ENCODE peak calls at places on chromosomes 16 and 17, in seven cellular contexts. C is suprapubic skin, T is uterus, J is cardiac fibroblast, P is adrenal gland, M is progenitor cell of endocrine pancreas, N is natural killer cell. K is an unnamed sample.

GRCh38 chr16:28261916-28262315 is 30.4 kb upstream of the SBK1 start:
- DNase-seq in C (no peak), T (no peak), J (no peak), P (no peak), M (no peak), N (no peak), K (no peak)

GRCh38 chr17:48612854-48613691 is 2.0 kb downstream of the HOXB8 start:
- DNase-seq in C (no peak), T (no peak), J (no peak), P (peak), M (no peak), N (peak), K (no peak)

GRCh38 chr17:48605409-48605864 is 651 bp upstream of the HOXB6 start:
- DNase-seq in C (no peak), T (no peak), J (no peak), P (no peak), M (no peak), N (no peak), K (no peak)

GRCh38 chr17:9057310-9057709 is 36.0 kb downstream of the NTN1 start:
- DNase-seq in C (no peak), T (no peak), J (no peak), P (no peak), M (no peak), N (no peak), K (no peak)

GRCh38 chr16:29231231-29231630 is 175.3 kb downstream of the NPIPB11 start:
- DNase-seq in C (no peak), T (no peak), J (peak), P (no peak), M (no peak), N (no peak), K (no peak)

GRCh38 chr16:72787519-72788268 is 260.2 kb downstream of the ZFHX3 start:
- DNase-seq in C (peak), T (peak), J (peak), P (peak), M (peak), N (peak), K (peak)

GRCh38 chr16:57828272-57829161 is 26.2 kb upstream of the KIFC3 start:
- DNase-seq in C (no peak), T (no peak), J (no peak), P (no peak), M (no peak), N (no peak), K (no peak)

GRCh38 chr16:88965826-88966480 is 11.1 kb downstream of the CBFA2T3 start:
- DNase-seq in C (no peak), T (no peak), J (no peak), P (no peak), M (no peak), N (no peak), K (no peak)

GRCh38 chr17:69175812-69176517 is 34.3 kb upstream of the ABCA6 start:
- DNase-seq in C (no peak), T (no peak), J (peak), P (no peak), M (no peak), N (no peak), K (peak)

GRCh38 chr16:30761427-30761927 is 385 bp downstream of the CFAP119 start:
- DNase-seq in C (no peak), T (no peak), J (peak), P (no peak), M (peak), N (peak), K (no peak)

GRCh38 chr17:76997981-76998531 is 129.9 kb downstream of the MGAT5B start:
- DNase-seq in C (no peak), T (no peak), J (no peak), P (no peak), M (no peak), N (peak), K (no peak)

GRCh38 chr17:50903604-50904521 is 37.7 kb upstream of the TOB1 start:
- DNase-seq in C (no peak), T (no peak), J (no peak), P (no peak), M (no peak), N (no peak), K (no peak)

GRCh38 chr16:78142784-78143183 is 43.3 kb downstream of the WWOX start:
- DNase-seq in C (no peak), T (no peak), J (peak), P (no peak), M (no peak), N (no peak), K (no peak)

DNA sequence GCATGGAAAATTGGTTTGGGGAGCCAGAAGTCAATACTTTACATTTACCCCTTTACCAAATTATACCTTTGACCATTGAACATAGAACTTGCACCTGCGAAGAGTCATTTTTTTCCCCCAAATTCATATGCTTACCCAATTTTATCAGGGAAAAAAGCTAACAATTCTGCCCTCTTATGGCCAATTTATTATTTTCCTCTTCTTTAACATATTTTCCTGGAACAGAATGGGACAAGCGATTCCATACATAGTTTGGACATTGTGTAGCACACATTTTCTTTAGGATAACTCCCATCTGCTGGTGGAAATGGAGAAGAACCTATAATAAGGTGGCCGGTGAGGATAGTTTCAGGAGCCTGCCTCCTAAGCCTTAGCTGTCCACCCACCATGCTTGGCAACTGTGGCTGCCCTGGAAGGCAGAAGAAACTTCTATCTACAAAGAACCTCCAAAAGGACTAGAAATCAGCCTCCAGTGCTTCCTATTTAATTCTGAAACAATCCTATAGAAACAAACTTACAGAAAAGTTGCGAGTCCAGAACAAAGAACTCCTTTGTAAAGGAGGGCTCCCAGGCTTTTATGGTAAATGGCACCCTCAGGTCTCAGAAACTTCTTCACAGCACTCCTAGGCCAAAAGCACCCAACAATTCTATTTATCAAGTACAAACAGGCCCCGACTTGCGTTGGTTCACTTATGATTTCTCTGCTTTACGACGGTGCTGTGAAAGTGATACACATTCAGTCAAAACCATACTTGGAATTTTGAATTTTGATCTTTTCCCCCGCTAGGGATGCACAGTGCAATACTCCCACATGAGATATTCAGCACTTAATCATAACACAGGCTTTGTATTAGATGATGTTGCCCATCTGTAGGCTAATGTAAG is 64.1 kb upstream of the CACNG4 start:
- DNase-seq in C (no peak), T (no peak), J (peak), P (no peak), M (no peak), N (no peak), K (no peak)
- TF ChIP-seq CTCF in C (no peak), T (no peak), J (peak), P (peak), M (peak), N (no peak), K (no peak)

DNA sequence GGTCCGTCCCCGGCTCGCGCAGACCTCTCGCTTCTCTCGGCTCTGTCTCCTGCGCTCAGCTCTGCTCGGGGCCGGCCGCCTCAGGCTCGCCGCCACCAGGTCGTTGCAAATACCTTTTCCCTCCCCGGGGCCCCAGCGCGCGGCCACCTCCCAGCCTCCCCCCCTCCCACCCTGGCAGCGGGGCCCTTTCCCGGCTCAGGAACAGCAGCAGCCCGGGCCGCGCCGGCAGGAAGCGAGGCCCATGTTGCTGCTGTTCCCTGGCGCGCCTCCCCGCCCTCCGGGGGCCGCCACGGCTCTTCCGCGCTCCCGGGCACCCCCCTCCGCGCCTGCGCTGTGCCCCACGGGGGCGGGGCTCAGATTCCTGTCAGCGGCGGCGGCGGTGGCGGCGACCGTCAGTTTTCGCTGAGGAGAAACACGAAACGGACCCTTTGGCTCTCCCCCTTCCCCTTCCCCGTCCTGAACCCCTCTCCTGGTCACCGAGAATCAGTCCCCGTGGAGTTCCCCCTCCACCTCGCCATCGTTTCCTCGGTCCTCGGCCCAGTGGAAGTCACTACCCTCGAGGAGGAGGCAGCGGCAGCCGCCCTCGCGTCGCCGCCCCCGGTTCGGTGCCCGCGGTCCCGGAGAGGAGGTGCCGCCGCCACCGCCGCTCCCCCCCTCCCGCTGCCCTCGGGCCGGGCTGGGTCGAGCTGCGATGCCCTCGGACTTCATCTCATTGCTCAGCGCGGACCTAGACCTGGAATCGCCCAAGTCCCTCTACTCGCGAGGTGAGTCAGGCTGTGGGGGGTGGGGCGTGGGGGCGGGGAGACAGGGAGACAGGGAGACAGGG is at the start of gene NFAT5:
- DNase-seq in C (peak), T (peak), J (peak), P (peak), M (peak), N (peak), K (peak)
- TF ChIP-seq CTCF in C (no peak), T (peak), J (no peak), P (no peak), M (peak), N (no peak), K (no peak)

GRCh38 chr17:4482338-4483011 is 16.2 kb upstream of the SPNS2 start:
- DNase-seq in C (peak), T (no peak), J (no peak), P (no peak), M (no peak), N (no peak), K (no peak)
- TF ChIP-seq CTCF in C (no peak), T (no peak), J (no peak), P (no peak), M (no peak), N (no peak), K (no peak)

GRCh38 chr17:79248843-79249242 is 174.2 kb downstream of the ENGASE start:
- DNase-seq in C (no peak), T (no peak), J (no peak), P (no peak), M (no peak), N (no peak), K (no peak)
- TF ChIP-seq CTCF in C (no peak), T (no peak), J (no peak), P (no peak), M (no peak), N (no peak), K (no peak)

DNA sequence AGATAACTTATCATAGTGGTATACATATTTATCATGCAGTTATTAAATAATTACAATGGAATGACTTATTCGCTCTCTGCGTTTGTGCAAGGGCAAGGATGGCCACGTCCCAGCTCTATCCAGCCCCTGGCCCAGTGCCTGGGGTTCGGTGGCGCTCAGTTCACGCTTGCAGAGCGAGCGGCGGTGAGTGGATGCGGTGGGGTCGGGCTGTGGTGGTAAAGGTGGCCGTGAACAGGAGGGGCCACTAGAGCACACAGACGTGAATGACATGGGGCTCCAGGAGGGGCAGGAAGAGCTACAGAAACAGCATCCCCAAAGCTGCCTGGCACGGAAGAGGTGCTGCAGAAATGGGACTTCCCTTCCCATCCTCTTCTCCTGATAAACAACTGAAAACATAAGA is 28.4 kb downstream of the IRF8 start:
- DNase-seq in C (no peak), T (no peak), J (no peak), P (no peak), M (no peak), N (no peak), K (no peak)
- TF ChIP-seq CTCF in C (no peak), T (no peak), J (no peak), P (no peak), M (no peak), N (no peak), K (no peak)

GRCh38 chr17:83204230-83204725 is 124.9 kb downstream of the METRNL start:
- DNase-seq in C (no peak), T (no peak), J (no peak), P (peak), M (no peak), N (no peak), K (no peak)
- TF ChIP-seq CTCF in C (no peak), T (no peak), J (no peak), P (no peak), M (no peak), N (no peak), K (no peak)

K was measured in CD14-positive monocyte.